ENCODE peak calls at places on chromosome 1, in four cellular contexts. I is uterus, B is adrenal gland, H is ovary. X is an unnamed sample.

GRCh38 chr1:60982539-60982938 is 99.8 kb upstream of the NFIA start:
- DNase-seq in I (no peak), B (no peak), H (no peak), X (no peak)

GRCh38 chr1:181105134-181106021 is 16.9 kb downstream of the IER5 start:
- DNase-seq in I (peak; percentile 96), B (peak; percentile 96), H (peak; percentile 94), X (peak; percentile 92)

GRCh38 chr1:223716302-223716862 is 4.0 kb downstream of the CAPN2 start:
- DNase-seq in I (no peak), B (no peak), H (no peak), X (peak; percentile 55)

GRCh38 chr1:156157506-156157905 is 4.1 kb downstream of the SEMA4A start:
- DNase-seq in I (no peak), B (no peak), H (no peak), X (no peak)

GRCh38 chr1:61013953-61014667 is 68.3 kb upstream of the NFIA start:
- DNase-seq in I (no peak), B (no peak), H (no peak), X (no peak)

GRCh38 chr1:216600730-216601426 is 122.4 kb downstream of the ESRRG start:
- DNase-seq in I (peak; percentile 46), B (peak; percentile 90), H (peak; percentile 74), X (no peak)

GRCh38 chr1:65429806-65430205 is 9.3 kb downstream of the LEPR start:
- DNase-seq in I (no peak), B (peak; percentile 74), H (no peak), X (no peak)

GRCh38 chr1:214452152-214452806 is 99.1 kb downstream of the PTPN14 start:
- DNase-seq in I (no peak), B (no peak), H (no peak), X (no peak)

GRCh38 chr1:69246109-69246508 is 321.6 kb upstream of the LRRC7 start:
- DNase-seq in I (no peak), B (no peak), H (no peak), X (no peak)

DNA sequence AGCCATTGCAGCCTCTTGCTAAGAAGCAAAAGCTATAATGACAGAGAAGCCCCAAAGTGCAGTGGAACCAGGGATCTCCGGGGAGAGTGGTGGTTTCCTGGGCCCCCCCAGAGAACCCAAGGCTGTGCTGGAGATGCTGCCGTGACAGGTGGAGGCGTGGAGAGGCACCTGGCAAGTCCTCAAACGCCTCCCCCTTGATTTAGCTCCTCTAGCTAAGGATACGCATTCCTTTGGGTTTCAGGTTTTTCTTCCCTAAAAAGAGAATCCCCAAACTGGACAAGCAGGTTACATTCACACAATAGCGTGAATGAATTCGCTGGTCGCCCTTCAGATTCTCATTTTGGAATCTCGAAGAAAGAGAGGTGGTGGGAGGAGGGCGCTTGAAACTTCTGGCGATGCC is 858 bp upstream of the ATP1A1 start:
- DNase-seq in I (no peak), B (no peak), H (peak; percentile 44), X (no peak)
- H3K27ac ChIP-seq in I (peak overlapping the region; percentile 94), B (peak overlapping the region; percentile 97), H (peak overlapping the region; percentile 86), X (peak overlapping the region; percentile 79)

GRCh38 chr1:232816324-232816723 is 11.1 kb downstream of the MAP10 start:
- DNase-seq in I (no peak), B (no peak), H (no peak), X (no peak)
- H3K9me3 ChIP-seq in I (no peaks in the 10 kb centered on the region), B (no peaks in the 10 kb centered on the region), H (no peaks in the 10 kb centered on the region), X (no peaks in the 10 kb centered on the region)

DNA sequence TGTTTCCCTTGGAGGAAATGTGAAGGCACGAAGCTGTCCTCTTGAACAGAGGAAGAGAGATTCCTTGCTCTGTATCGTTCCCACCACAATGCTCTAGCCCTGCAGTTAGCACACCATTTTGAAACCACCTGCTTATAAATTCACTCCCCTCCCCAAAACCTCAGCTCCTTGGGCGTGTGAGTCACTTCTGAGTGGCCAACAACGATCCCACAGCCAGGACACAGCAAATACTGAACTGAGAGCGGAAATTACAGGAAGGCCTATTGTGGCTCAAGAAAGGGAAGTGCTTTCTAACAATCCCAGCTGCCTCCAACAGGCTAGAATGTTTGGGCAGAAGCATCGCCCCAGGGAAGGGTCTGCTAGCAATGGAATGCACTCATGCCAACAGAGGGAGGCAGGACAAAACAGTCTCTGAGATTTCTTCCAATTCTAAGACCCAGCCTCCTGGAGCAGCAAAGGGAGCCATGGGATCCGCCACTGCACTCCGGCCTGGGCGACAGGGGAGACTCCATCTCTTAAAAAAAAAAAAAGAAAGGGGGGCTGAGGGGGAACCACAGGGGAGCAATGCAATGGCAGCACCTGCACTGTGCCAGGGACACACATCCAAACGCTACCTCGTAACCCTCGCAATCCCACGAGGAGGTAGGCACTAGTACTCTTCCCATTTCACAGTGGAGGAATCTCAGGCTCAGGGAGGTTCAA is 1.9 kb downstream of the TMEM53 start:
- DNase-seq in I (no peak), B (peak; percentile 53), H (no peak), X (no peak)
- H3K27ac ChIP-seq in I (peak overlapping the region; percentile 96), B (peak overlapping the region; percentile 76), H (no peak overlapping the region), X (no peak overlapping the region)

DNA sequence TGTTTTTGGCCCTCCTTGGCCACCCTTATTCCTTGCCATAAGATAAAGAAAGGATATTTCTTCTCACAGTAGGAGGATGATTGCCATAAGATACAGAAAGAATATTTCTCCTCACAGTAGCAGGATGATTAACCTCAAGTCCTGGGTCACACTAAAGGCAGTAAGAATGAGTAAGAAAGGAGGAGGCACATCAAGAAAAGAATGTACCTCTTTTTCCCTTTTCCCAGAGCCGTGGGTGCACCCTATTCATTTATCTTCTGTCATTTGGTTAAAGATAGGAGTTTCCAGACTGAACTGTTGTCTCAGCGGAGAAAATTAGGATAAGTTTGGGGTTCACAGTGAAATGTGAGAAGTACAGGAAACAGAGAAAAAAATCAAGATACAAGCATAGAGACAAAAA is 52.5 kb downstream of the LRRC8C start:
- DNase-seq in I (no peak), B (no peak), H (no peak), X (no peak)
- H3K9me3 ChIP-seq in I (no peaks in the 10 kb centered on the region), B (no peaks in the 10 kb centered on the region), H (no peaks in the 10 kb centered on the region), X (peaks cover 5% of the 10 kb centered on the region)

X was measured in CD8-positive, alpha-beta memory T cell.